ENCODE peak calls at places on chromosome 2, in eight cellular contexts. A is heart left ventricle, J is tibial artery, I is neural progenitor cell, B is colonic mucosa, H is ovary, D is lower lobe of right lung, T is IMR-90. Q is an unnamed sample.

GRCh38 chr2:12045864-12046291 is 299.4 kb downstream of the LPIN1 start:
- DNase-seq in A (no peak), J (no peak), I (no peak), H (no peak), D (no peak), B (no peak), T (no peak), Q (no peak)

GRCh38 chr2:147049888-147050446 is 794.9 kb upstream of the ACVR2A start:
- DNase-seq in J (no peak), A (no peak), H (no peak), B (no peak), I (no peak), D (no peak), T (no peak), Q (no peak)

GRCh38 chr2:196989496-196989895 is 63.0 kb upstream of the PGAP1 start:
- DNase-seq in A (no peak), J (no peak), H (no peak), D (no peak), B (no peak), T (no peak), I (no peak), Q (no peak)

GRCh38 chr2:157497603-157498314 is 53.9 kb upstream of the CYTIP start:
- DNase-seq in J (no peak), T (peak), A (no peak), I (peak), H (no peak), B (no peak), D (no peak), Q (no peak)

GRCh38 chr2:203715744-203716143 is 9.3 kb downstream of the CD28 start:
- DNase-seq in D (no peak), I (no peak), J (no peak), H (no peak), B (no peak), A (no peak), T (no peak), Q (no peak)

GRCh38 chr2:142825861-142826260 is 51.6 kb upstream of the KYNU start:
- DNase-seq in A (no peak), D (no peak), H (no peak), I (no peak), T (no peak), B (no peak), J (no peak), Q (no peak)

GRCh38 chr2:15142069-15142689 is 419.0 kb downstream of the NBAS start:
- DNase-seq in T (peak), J (no peak), H (no peak), B (no peak), D (no peak), I (no peak), A (no peak), Q (no peak)

GRCh38 chr2:134375935-134376334 is 122.1 kb downstream of the MGAT5 start:
- DNase-seq in T (peak), H (peak), B (peak), D (no peak), J (no peak), I (peak), A (no peak), Q (no peak)

GRCh38 chr2:146990311-146990781 is 854.5 kb upstream of the ACVR2A start:
- DNase-seq in T (peak), D (no peak), B (no peak), A (no peak), H (no peak), J (no peak), I (no peak), Q (no peak)

GRCh38 chr2:54557601-54558187 is 101.6 kb downstream of the SPTBN1 start:
- DNase-seq in H (peak), A (peak), J (peak), I (peak), D (peak), T (no peak), B (peak), Q (no peak)

GRCh38 chr2:222733846-222734689 is 62.6 kb downstream of the MOGAT1 start:
- DNase-seq in B (peak), A (no peak), J (no peak), H (no peak), I (no peak), D (no peak), T (no peak), Q (no peak)

GRCh38 chr2:42102606-42103450 is 55.0 kb downstream of the PKDCC start:
- DNase-seq in D (peak), T (no peak), I (peak), H (peak), B (peak), A (peak), J (peak), Q (no peak)

GRCh38 chr2:192151848-192152247 is 42.9 kb downstream of the TMEFF2 start:
- DNase-seq in I (no peak), J (no peak), D (no peak), H (no peak), A (no peak), T (peak), B (no peak), Q (no peak)

GRCh38 chr2:961786-962185 is 11.1 kb downstream of the SNTG2 start:
- DNase-seq in H (no peak), A (no peak), J (no peak), I (no peak), T (no peak), D (no peak), B (no peak), Q (no peak)

GRCh38 chr2:111952871-111953497 is 54.6 kb downstream of the MERTK start:
- DNase-seq in J (no peak), A (no peak), H (no peak), D (no peak), T (no peak), B (no peak), I (no peak), Q (no peak)

GRCh38 chr2:22499082-22499844 is 885.7 kb upstream of the KLHL29 start:
- DNase-seq in D (no peak), A (no peak), B (no peak), I (peak), T (no peak), H (no peak), J (peak), Q (peak)

GRCh38 chr2:57760448-57760847 is 286.2 kb upstream of the VRK2 start:
- DNase-seq in A (no peak), H (no peak), I (peak), T (no peak), J (no peak), B (no peak), D (no peak), Q (no peak)

GRCh38 chr2:203105996-203106395 is 91.3 kb downstream of the NBEAL1 start:
- DNase-seq in J (no peak), I (no peak), A (no peak), B (no peak), T (no peak), H (no peak), D (no peak), Q (no peak)

GRCh38 chr2:162732946-162733698 is 105.4 kb downstream of the KCNH7 start:
- DNase-seq in A (no peak), H (no peak), D (no peak), B (peak), T (no peak), J (no peak), I (no peak), Q (no peak)

GRCh38 chr2:233980955-233981555 is 63.9 kb downstream of the TRPM8 start:
- DNase-seq in A (no peak), I (no peak), B (no peak), D (no peak), H (no peak), T (no peak), J (no peak), Q (no peak)

GRCh38 chr2:177275041-177275440 is 10.5 kb upstream of the NFE2L2 start:
- DNase-seq in T (peak), D (no peak), A (no peak), H (no peak), B (no peak), I (no peak), J (no peak), Q (no peak)

GRCh38 chr2:241096979-241097378 is 5.1 kb downstream of the MTERF4 start:
- DNase-seq in J (no peak), T (no peak), B (no peak), A (no peak), I (no peak), D (no peak), H (no peak), Q (peak)

GRCh38 chr2:96324716-96325037 is 440 bp upstream of the ITPRIPL1 start:
- DNase-seq in J (peak), I (no peak), A (no peak), T (no peak), H (no peak), D (no peak), B (no peak), Q (no peak)

GRCh38 chr2:118752762-118753429 is 94.6 kb downstream of the EN1 start:
- DNase-seq in I (no peak), B (no peak), J (no peak), A (no peak), D (no peak), T (no peak), H (no peak), Q (no peak)

GRCh38 chr2:634670-635395 is 42.4 kb downstream of the TMEM18 start:
- DNase-seq in J (no peak), D (no peak), T (no peak), I (no peak), B (no peak), A (no peak), H (no peak), Q (peak)

GRCh38 chr2:1716441-1716840 is 27.9 kb downstream of the PXDN start:
- DNase-seq in I (no peak), D (peak), B (no peak), T (no peak), H (no peak), A (no peak), J (no peak), Q (no peak)

GRCh38 chr2:241072553-241073165 is 29.4 kb downstream of the MTERF4 start:
- DNase-seq in D (no peak), I (no peak), H (peak), J (no peak), A (no peak), B (no peak), T (no peak), Q (no peak)

GRCh38 chr2:157891630-157892016 is 15.5 kb upstream of the ACVR1 start:
- DNase-seq in A (no peak), H (no peak), J (no peak), T (no peak), B (no peak), I (no peak), D (no peak), Q (no peak)

GRCh38 chr2:42927334-42928160 is 135.2 kb upstream of the HAAO start:
- DNase-seq in H (no peak), J (no peak), A (peak), I (peak), T (peak), D (no peak), B (peak), Q (no peak)

GRCh38 chr2:102040229-102040628 is 48.5 kb downstream of the IL1R2 start:
- DNase-seq in D (no peak), A (no peak), J (no peak), T (no peak), B (no peak), H (no peak), I (no peak), Q (no peak)

GRCh38 chr2:62206024-62206423 is 10.1 kb downstream of the B3GNT2 start:
- DNase-seq in A (no peak), I (no peak), D (no peak), J (peak), H (no peak), T (no peak), B (no peak), Q (no peak)

GRCh38 chr2:78721302-78722033 is 304.0 kb upstream of the REG3G start:
- DNase-seq in B (no peak), I (no peak), H (no peak), T (no peak), D (no peak), A (no peak), J (no peak), Q (no peak)

GRCh38 chr2:113117594-113118262 is 9.7 kb upstream of the IL1RN start:
- DNase-seq in D (peak), T (peak), H (no peak), I (no peak), J (no peak), B (peak), A (no peak), Q (peak)

GRCh38 chr2:14330884-14331283 is 301.6 kb upstream of the LRATD1 start:
- DNase-seq in A (no peak), T (no peak), I (no peak), D (no peak), J (no peak), B (no peak), H (no peak), Q (no peak)

GRCh38 chr2:147100406-147101035 is 744.3 kb upstream of the ACVR2A start:
- DNase-seq in H (no peak), D (no peak), I (no peak), A (no peak), B (no peak), J (no peak), T (peak), Q (no peak)

GRCh38 chr2:181174880-181175590 is 194.6 kb downstream of the UBE2E3 start:
- DNase-seq in H (no peak), J (no peak), T (peak), B (no peak), D (no peak), I (no peak), A (no peak), Q (no peak)

GRCh38 chr2:202064206-202064880 is 8.7 kb upstream of the KIAA2012 start:
- DNase-seq in D (no peak), T (peak), A (no peak), B (no peak), J (no peak), H (no peak), I (peak), Q (no peak)

GRCh38 chr2:98280376-98281102 is 65.7 kb upstream of the CNGA3 start:
- DNase-seq in H (no peak), T (no peak), B (peak), D (no peak), I (peak), A (no peak), J (no peak), Q (no peak)

DNA sequence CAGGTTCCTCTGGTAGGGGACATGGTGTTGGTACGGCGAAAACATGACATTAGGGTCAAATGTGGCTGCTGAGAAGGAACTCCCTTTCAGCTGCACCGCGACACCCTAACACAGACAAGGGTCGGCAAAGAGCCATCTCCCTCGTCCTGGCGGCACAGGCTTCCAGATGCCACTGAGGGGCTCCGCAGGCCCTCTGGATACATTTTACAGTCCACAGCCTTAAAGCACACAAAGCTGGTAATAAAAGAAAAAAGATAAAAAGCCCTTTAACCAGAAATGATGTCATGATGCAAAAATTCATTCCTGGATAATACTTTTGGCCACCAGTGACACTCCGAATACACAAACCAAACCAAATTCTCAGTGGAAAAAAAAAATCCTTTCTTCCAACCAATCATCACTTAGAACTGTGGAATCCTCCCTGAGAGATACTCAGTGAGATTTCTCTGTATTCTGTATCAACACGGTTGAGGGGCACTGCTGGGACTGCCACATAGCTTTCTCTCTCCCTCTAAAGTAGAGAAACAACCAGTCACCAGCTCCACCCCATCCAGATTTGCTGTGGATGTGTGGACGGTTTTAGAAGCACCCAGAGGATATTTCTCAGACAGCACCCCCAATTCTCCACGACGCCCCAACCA is 174.8 kb downstream of the HDAC4 start:
- DNase-seq in T (peak), H (peak), J (peak), I (no peak), D (no peak), B (no peak), A (no peak), Q (peak)
- H3K27ac ChIP-seq in T (peak), H (peak), J (peak), I (no peak), D (peak), B (peak), A (peak), Q (peak)

GRCh38 chr2:100791294-100791935 is 28.5 kb upstream of the NPAS2 start:
- DNase-seq in D (no peak), B (no peak), J (no peak), T (no peak), A (no peak), I (no peak), H (no peak), Q (no peak)
- TF ChIP-seq CTCF in D (no peak), B (no peak), J (no peak), T (no peak), A (no peak), I (no peak), H (no peak), Q (no peak)

GRCh38 chr2:8526403-8526696 is 155.5 kb upstream of the ID2 start:
- DNase-seq in J (no peak), A (no peak), B (no peak), T (no peak), I (no peak), D (no peak), H (no peak), Q (no peak)

GRCh38 chr2:8524388-8524787 is 157.5 kb upstream of the ID2 start:
- DNase-seq in A (no peak), H (no peak), T (no peak), J (no peak), D (no peak), B (no peak), I (no peak), Q (no peak)

GRCh38 chr2:8525582-8526402 is 156.1 kb upstream of the ID2 start:
- DNase-seq in J (peak), A (peak), B (peak), I (peak), H (peak), T (peak), D (peak), Q (no peak)

GRCh38 chr2:8524823-8525222 is 157.0 kb upstream of the ID2 start:
- DNase-seq in I (no peak), B (no peak), T (no peak), A (no peak), J (no peak), D (no peak), H (no peak), Q (no peak)

GRCh38 chr2:8525236-8525581 is 156.6 kb upstream of the ID2 start:
- DNase-seq in D (no peak), B (no peak), A (no peak), H (no peak), J (no peak), T (no peak), I (no peak), Q (no peak)
- H3K27ac ChIP-seq in D (peak), B (peak), A (no peak), H (no peak), J (no peak), T (no peak), I (no peak), Q (no peak)

DNA sequence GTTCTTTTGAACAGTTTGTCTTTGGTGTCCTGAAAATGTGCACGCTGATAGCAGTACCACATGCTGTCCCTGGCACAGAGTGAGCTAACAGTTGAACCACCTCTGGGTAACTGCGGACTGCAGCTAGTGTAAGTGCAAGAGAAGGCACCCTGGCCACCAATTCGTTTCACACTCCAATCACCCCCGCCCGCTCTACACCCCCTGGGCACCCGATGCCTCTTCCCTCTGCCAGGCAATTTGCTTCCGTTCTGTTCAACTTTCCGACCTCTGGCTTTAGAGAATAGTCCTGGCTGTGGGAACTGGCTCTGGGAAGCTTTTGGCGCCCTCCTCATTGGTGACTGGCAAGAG is 1.4 kb downstream of the DOCK10 start:
- DNase-seq in B (peak), D (no peak), J (no peak), A (no peak), T (peak), H (no peak), I (peak), Q (no peak)
- TF ChIP-seq CTCF in B (no peak), D (no peak), J (no peak), A (no peak), T (no peak), H (no peak), I (no peak), Q (no peak)

GRCh38 chr2:160331258-160332025 is 131.4 kb upstream of the ITGB6 start:
- DNase-seq in T (no peak), D (no peak), B (no peak), J (no peak), H (no peak), A (no peak), I (no peak), Q (no peak)

GRCh38 chr2:160333324-160334027 is 133.4 kb upstream of the ITGB6 start:
- DNase-seq in B (no peak), A (no peak), I (no peak), J (no peak), D (no peak), H (no peak), T (no peak), Q (no peak)

GRCh38 chr2:160332318-160332717 is 132.2 kb upstream of the ITGB6 start:
- DNase-seq in D (no peak), I (no peak), J (no peak), T (peak), B (no peak), H (no peak), A (no peak), Q (no peak)

GRCh38 chr2:160336091-160336490 is 136.0 kb upstream of the ITGB6 start:
- DNase-seq in A (no peak), I (no peak), J (no peak), B (no peak), H (no peak), T (peak), D (no peak), Q (no peak)

DNA sequence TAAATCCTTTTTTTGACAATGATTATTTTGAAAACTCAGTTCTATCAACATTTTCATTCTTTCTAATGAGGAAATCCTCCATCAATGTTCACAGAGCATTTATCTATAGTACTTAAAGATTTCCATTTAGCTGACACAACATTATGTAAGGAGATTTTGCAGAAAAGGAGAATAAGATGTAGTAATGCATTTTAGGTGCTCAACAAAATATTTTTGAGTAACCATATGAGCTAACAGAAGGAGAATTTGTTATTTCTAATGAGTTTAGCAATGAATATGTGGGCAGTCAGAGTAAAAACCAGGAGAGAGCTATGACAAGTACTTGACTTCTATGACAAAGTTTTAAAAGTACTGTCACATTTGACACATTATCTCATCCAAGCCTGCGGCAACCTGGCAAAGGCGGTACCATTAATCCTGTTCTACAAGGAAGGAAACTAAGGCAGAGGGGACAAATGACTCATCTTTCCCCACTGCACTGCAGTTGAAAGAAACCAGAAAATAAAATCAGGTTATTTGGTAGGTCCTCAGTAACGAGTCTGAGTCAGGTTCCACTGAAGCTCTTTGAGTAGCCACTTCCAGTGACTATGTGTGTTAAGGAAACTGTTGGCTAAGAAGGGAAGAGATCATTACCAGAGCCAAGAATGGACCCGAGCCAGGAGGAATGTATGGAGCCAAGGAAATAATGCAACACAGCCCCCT is 134.1 kb upstream of the ITGB6 start:
- DNase-seq in J (no peak), A (no peak), B (no peak), H (no peak), D (no peak), I (no peak), T (peak), Q (no peak)
- H3K27ac ChIP-seq in J (no peak), A (no peak), B (no peak), H (no peak), D (no peak), I (no peak), T (no peak), Q (peak)

DNA sequence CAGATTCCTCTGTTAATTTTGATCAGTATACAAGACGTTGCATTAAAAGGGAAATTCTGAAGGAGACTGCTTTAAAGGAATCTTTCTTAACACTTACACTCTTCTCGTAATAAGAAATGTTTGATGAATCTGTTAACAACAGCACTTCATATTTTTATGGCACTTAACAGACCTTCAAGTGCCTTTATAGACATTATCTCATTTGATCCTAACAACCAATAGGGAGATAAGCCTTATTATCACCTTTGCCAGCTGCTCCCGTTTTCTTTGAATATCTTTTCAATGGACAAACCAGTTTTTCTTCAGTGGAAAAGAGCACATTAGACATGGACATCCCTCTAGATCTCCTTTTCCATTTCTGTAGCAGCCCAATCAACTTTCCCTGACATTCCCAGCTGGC is 653.0 kb upstream of the FAM98A start:
- DNase-seq in A (no peak), D (no peak), J (no peak), I (no peak), T (no peak), H (no peak), B (no peak), Q (no peak)
- TF ChIP-seq CTCF in A (no peak), D (no peak), J (no peak), I (no peak), T (no peak), H (no peak), B (no peak), Q (no peak)

Q was measured in coronary artery.